ENCODE peak calls at places on chromosome 1, in nine cellular contexts. L, P, H, F, M, A, V, W and Q are unnamed samples.

GRCh38 chr1:14521602-14522001 is 76.9 kb upstream of the KAZN start:
- DNase-seq in L (no peak), P (no peak), H (no peak), F (no peak), M (no peak), A (no peak), V (no peak), W (no peak), Q (no peak)

GRCh38 chr1:160778976-160779375 is 17.0 kb upstream of the LY9 start:
- DNase-seq in L (no peak), P (no peak), H (no peak), F (no peak), M (no peak), A (no peak), V (no peak), W (no peak), Q (peak; percentile 64)

GRCh38 chr1:201485184-201485774 is 16.3 kb upstream of the PHLDA3 start:
- DNase-seq in L (no peak), P (no peak), H (no peak), F (no peak), M (no peak), A (no peak), V (no peak), W (no peak), Q (no peak)

GRCh38 chr1:202074985-202075773 is 47.5 kb upstream of the GPR37L1 start:
- DNase-seq in L (no peak), P (no peak), H (no peak), F (no peak), M (no peak), A (no peak), V (no peak), W (peak; percentile 71), Q (no peak)

GRCh38 chr1:85125891-85126290 is 74.9 kb downstream of the SYDE2 start:
- DNase-seq in L (no peak), P (no peak), H (no peak), F (no peak), M (no peak), A (no peak), V (no peak), W (peak; percentile 52), Q (no peak)

GRCh38 chr1:242731446-242731845 is 206.9 kb upstream of the PLD5 start:
- DNase-seq in L (no peak), P (no peak), H (no peak), F (no peak), M (no peak), A (no peak), V (no peak), W (no peak), Q (no peak)

GRCh38 chr1:181033799-181034391 is at the start of gene MR1:
- DNase-seq in L (no peak), P (peak; percentile 83), H (peak; percentile 81), F (no peak), M (peak; percentile 67), A (peak; percentile 91), V (no peak), W (peak; percentile 65), Q (peak; percentile 92)

GRCh38 chr1:84603941-84604830 is 29.9 kb upstream of the CTBS start:
- DNase-seq in L (no peak), P (peak; percentile 81), H (peak; percentile 73), F (no peak), M (no peak), A (peak; percentile 91), V (peak; percentile 78), W (no peak), Q (peak; percentile 88)

GRCh38 chr1:47013239-47013638 is 10.2 kb upstream of the CYP4X1 start:
- DNase-seq in L (no peak), P (no peak), H (no peak), F (no peak), M (no peak), A (peak; percentile 19), V (no peak), W (no peak), Q (no peak)

GRCh38 chr1:119546641-119547040 is 39.6 kb downstream of the HSD3B1 start:
- DNase-seq in L (no peak), P (no peak), H (no peak), F (no peak), M (no peak), A (no peak), V (no peak), W (no peak), Q (no peak)

GRCh38 chr1:53326598-53327182 is 1.2 kb downstream of the LRP8 start:
- DNase-seq in L (no peak), P (no peak), H (no peak), F (no peak), M (no peak), A (peak; percentile 31), V (no peak), W (no peak), Q (no peak)

DNA sequence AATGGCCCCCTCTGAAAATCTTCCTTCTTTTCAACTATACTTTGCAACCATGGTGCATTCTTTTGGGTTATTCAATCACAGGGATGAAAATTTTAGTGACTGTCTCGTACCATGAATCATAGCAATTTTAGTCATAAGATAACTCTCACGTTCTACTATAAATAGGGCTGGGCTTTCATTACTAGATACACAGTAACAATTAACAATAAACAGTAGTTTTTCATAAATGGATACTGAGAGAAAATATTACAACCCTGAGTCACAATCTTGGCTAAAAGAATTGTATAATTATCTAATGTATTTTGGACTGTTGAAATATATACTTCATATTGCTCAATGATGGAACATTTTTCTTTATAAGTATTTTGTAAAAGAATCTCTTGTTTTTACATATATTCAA is 96.1 kb downstream of the TEX35 start:
- DNase-seq in L (no peak), P (peak; percentile 92), H (no peak), F (no peak), M (no peak), A (peak; percentile 15), V (no peak), W (no peak), Q (no peak)
- H3K27ac ChIP-seq in L (no peak overlapping the region), P (peak overlapping the region; percentile 99), H (no peak overlapping the region), F (no peak overlapping the region), M (no peak overlapping the region), A (no peak overlapping the region), V (peak overlapping the region; percentile 45), W (no peak overlapping the region), Q (no peak overlapping the region)

GRCh38 chr1:208245185-208245705 is 1.1 kb upstream of the PLXNA2 start:
- DNase-seq in L (peak; percentile 91), P (peak; percentile 92), H (peak; percentile 81), F (peak; percentile 55), M (peak; percentile 100), A (peak; percentile 92), V (peak; percentile 96), W (peak; percentile 95), Q (peak; percentile 97)

GRCh38 chr1:208242829-208243521 is 1.2 kb downstream of the PLXNA2 start:
- DNase-seq in L (no peak), P (no peak), H (no peak), F (peak; percentile 90), M (no peak), A (no peak), V (peak; percentile 65), W (no peak), Q (no peak)

GRCh38 chr1:208243522-208243850 is 698 bp downstream of the PLXNA2 start:
- DNase-seq in L (no peak), P (no peak), H (no peak), F (peak; percentile 90), M (no peak), A (no peak), V (no peak), W (no peak), Q (no peak)

GRCh38 chr1:208244584-208244916 is 366 bp upstream of the PLXNA2 start:
- DNase-seq in L (no peak), P (no peak), H (no peak), F (no peak), M (no peak), A (no peak), V (no peak), W (no peak), Q (no peak)

DNA sequence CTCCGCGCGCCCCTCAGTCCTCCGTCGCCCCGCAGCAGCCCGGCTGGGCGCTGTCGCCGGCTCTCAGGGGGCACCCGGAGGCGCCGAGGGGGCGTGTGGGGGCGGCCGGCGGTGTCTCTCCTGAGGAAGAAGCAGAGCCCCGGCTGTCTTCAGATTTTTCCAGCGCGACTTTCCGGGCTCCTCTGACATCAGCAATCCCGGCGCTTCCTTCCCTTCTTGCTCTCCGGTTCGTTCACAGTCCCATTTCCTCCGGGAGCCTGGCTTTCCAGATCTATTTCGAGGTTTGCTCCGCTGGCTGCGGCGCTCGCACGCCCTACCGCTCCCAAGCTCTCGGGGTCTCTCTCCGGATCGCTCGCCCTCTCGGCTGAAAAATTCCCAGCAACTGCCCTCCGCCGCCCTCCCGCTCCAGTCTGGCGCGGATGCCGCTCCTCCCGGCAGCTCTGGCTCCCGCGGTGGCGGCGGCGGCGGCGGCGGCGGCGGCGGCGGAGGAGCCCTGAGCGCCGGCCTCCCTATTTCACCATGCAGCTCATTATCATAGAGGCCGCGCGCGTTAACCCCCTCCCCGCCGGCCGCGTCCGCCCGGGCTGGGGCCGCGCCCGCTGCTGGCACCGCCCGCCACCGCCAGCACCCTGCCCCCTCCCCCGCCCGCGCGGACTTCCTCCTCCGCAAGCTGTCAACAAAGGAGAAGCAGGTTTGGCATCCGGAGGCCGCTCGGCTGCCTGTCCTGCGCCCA is at the start of gene PLXNA2:
- DNase-seq in L (peak; percentile 87), P (peak; percentile 52), H (peak; percentile 15), F (peak; percentile 97), M (peak; percentile 64), A (peak; percentile 78), V (peak; percentile 90), W (peak; percentile 89), Q (peak; percentile 96)
- TF ChIP-seq POLR2A in L (no peak), P (no peak), H (no peak), F (no peak), M (peak; percentile 36), A (peak; percentile 66), V (no peak), W (peak; percentile 71), Q (peak; percentile 18)

GRCh38 chr1:24642481-24643361 is at the start of gene SRRM1:
- DNase-seq in L (peak; percentile 100), P (peak; percentile 100), H (peak; percentile 99), F (peak; percentile 100), M (peak; percentile 98), A (peak; percentile 100), V (peak; percentile 100), W (peak; percentile 100), Q (peak; percentile 100)
- TF ChIP-seq CTCF in L (no peak), P (peak; percentile 10), H (no peak), F (peak; percentile 59), M (no peak), A (no peak), V (no peak), W (peak; percentile 48), Q (no peak)

DNA sequence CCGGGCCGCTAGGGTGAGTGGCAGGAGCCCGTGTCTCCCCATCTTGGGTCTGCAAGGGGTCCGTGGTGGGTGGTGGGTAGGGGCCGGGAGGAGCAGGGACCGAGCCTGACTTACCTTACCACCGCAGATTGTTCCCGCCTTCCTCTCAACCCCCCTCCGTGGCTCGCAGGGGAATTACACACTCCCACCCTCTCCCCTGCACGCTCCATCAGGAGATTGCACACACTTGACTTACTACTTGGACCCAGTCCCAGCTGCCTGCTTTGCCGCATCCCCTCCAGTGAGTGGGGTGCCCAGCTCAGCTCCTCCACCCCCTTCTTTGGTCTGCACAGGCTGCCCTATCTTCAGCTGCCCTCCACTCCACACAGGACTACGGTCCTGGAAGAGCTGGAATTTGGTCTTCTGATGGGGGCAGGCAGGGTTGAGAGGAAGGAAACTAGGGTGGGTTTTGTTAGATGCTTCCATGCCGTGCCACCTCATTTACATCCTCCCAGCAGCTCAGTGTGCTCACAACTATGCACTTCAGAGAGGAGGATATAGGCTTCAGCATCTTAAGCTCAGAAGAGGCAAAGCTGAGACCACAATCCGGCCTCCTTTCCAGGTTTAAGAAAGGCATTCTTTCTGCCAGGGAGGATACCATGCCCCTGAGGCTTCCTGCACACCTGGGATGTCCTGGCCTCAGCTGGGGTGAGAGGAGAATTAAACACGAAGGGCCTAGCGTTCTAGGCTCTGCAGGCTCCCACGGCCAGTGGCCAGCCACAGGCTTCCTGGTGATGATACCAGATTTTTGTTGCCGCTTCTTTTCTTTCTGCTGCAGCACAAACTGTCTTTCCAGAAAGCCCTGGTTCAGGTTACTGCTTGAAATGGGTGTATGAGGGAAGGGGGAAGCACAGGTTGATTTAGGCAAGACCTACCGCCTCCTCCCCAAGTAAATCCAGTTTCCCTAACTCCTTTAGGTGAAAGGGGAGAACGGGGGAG is 2.3 kb downstream of the KCNC4 start:
- DNase-seq in L (no peak), P (no peak), H (no peak), F (no peak), M (no peak), A (peak; percentile 22), V (no peak), W (peak; percentile 17), Q (no peak)
- H3K27ac ChIP-seq in L (no peak overlapping the region), P (no peak overlapping the region), H (no peak overlapping the region), F (peak overlapping the region; percentile 13), M (no peak overlapping the region), A (no peak overlapping the region), V (no peak overlapping the region), W (no peak overlapping the region), Q (peak overlapping the region; percentile 2)